ENCODE peak calls at places on chromosomes 2 and 18, in seven cellular contexts. One of them, this sample, is unnamed.

GRCh38 chr2:10923965-10924364 is 12.2 kb downstream of the KCNF1 start:
- DNase-seq in fibroblast of lung: no peak
- DNase-seq in MM.1S: no peak
- DNase-seq in HCT116: no peak
- DNase-seq in PC-3: no peak
- DNase-seq in IMR-90: no peak
- DNase-seq in endothelial cell of umbilical vein: no peak
- DNase-seq in this sample: no peak

GRCh38 chr2:216880509-216881184 is 20.8 kb upstream of the TNP1 start:
- DNase-seq in IMR-90: peak; percentile 86
- DNase-seq in MM.1S: no peak
- DNase-seq in fibroblast of lung: peak; percentile 72
- DNase-seq in PC-3: no peak
- DNase-seq in HCT116: no peak
- DNase-seq in endothelial cell of umbilical vein: no peak
- DNase-seq in this sample: no peak

GRCh38 chr2:159904565-159905281 is 106.7 kb upstream of the CD302 start:
- DNase-seq in endothelial cell of umbilical vein: peak; percentile 20
- DNase-seq in IMR-90: no peak
- DNase-seq in PC-3: no peak
- DNase-seq in HCT116: no peak
- DNase-seq in fibroblast of lung: no peak
- DNase-seq in MM.1S: peak; percentile 93
- DNase-seq in this sample: peak; percentile 91

GRCh38 chr2:113370478-113371091 is 66.9 kb upstream of the ZNG1B start:
- DNase-seq in fibroblast of lung: peak; percentile 83
- DNase-seq in IMR-90: peak; percentile 72
- DNase-seq in endothelial cell of umbilical vein: peak; percentile 61
- DNase-seq in PC-3: peak; percentile 92
- DNase-seq in MM.1S: peak; percentile 69
- DNase-seq in HCT116: peak; percentile 65
- DNase-seq in this sample: no peak

GRCh38 chr2:127551221-127551930 is 15.9 kb downstream of the MYO7B start:
- DNase-seq in PC-3: no peak
- DNase-seq in fibroblast of lung: no peak
- DNase-seq in MM.1S: no peak
- DNase-seq in HCT116: no peak
- DNase-seq in endothelial cell of umbilical vein: no peak
- DNase-seq in IMR-90: no peak
- DNase-seq in this sample: no peak

GRCh38 chr18:13513015-13513414 is 213.3 kb downstream of the FAM210A start:
- DNase-seq in MM.1S: no peak
- DNase-seq in endothelial cell of umbilical vein: no peak
- DNase-seq in PC-3: no peak
- DNase-seq in fibroblast of lung: no peak
- DNase-seq in IMR-90: no peak
- DNase-seq in HCT116: no peak
- DNase-seq in this sample: no peak

GRCh38 chr18:43571078-43571689 is 293.9 kb upstream of the SYT4 start:
- DNase-seq in fibroblast of lung: peak; percentile 67
- DNase-seq in PC-3: peak; percentile 59
- DNase-seq in MM.1S: peak; percentile 71
- DNase-seq in endothelial cell of umbilical vein: peak; percentile 65
- DNase-seq in HCT116: no peak
- DNase-seq in IMR-90: peak; percentile 47
- DNase-seq in this sample: no peak

GRCh38 chr2:218370410-218371063 is 11.5 kb upstream of the SLC11A1 start:
- DNase-seq in fibroblast of lung: peak; percentile 83
- DNase-seq in IMR-90: peak; percentile 73
- DNase-seq in MM.1S: no peak
- DNase-seq in HCT116: no peak
- DNase-seq in PC-3: no peak
- DNase-seq in endothelial cell of umbilical vein: no peak
- DNase-seq in this sample: peak; percentile 81

GRCh38 chr2:108988796-108989713 is at the start of gene EDAR:
- DNase-seq in IMR-90: no peak
- DNase-seq in MM.1S: peak; percentile 15
- DNase-seq in HCT116: peak; percentile 57
- DNase-seq in PC-3: peak; percentile 77
- DNase-seq in fibroblast of lung: peak; percentile 15
- DNase-seq in endothelial cell of umbilical vein: peak; percentile 18
- DNase-seq in this sample: no peak

GRCh38 chr18:56351911-56352502 is 286.4 kb downstream of the TXNL1 start:
- DNase-seq in fibroblast of lung: no peak
- DNase-seq in PC-3: no peak
- DNase-seq in endothelial cell of umbilical vein: no peak
- DNase-seq in MM.1S: no peak
- DNase-seq in IMR-90: peak; percentile 63
- DNase-seq in HCT116: no peak
- DNase-seq in this sample: no peak

GRCh38 chr2:134705861-134706586 is 12.8 kb downstream of the TMEM163 start:
- DNase-seq in PC-3: no peak
- DNase-seq in MM.1S: no peak
- DNase-seq in HCT116: no peak
- DNase-seq in endothelial cell of umbilical vein: no peak
- DNase-seq in fibroblast of lung: no peak
- DNase-seq in IMR-90: no peak
- DNase-seq in this sample: no peak

GRCh38 chr2:182598626-182599025 is 117.4 kb upstream of the DNAJC10 start:
- DNase-seq in MM.1S: no peak
- DNase-seq in fibroblast of lung: no peak
- DNase-seq in HCT116: no peak
- DNase-seq in endothelial cell of umbilical vein: no peak
- DNase-seq in PC-3: no peak
- DNase-seq in IMR-90: no peak
- DNase-seq in this sample: no peak

GRCh38 chr18:32355896-32356295 is 114.8 kb downstream of the GAREM1 start:
- DNase-seq in PC-3: no peak
- DNase-seq in HCT116: no peak
- DNase-seq in MM.1S: no peak
- DNase-seq in endothelial cell of umbilical vein: no peak
- DNase-seq in fibroblast of lung: peak; percentile 75
- DNase-seq in IMR-90: peak; percentile 87
- DNase-seq in this sample: no peak

GRCh38 chr2:177983183-177983788 is 89.3 kb downstream of the PDE11A start:
- DNase-seq in endothelial cell of umbilical vein: peak; percentile 53
- DNase-seq in HCT116: peak; percentile 34
- DNase-seq in MM.1S: peak; percentile 64
- DNase-seq in PC-3: peak; percentile 66
- DNase-seq in fibroblast of lung: peak; percentile 48
- DNase-seq in IMR-90: peak; percentile 71
- DNase-seq in this sample: no peak

GRCh38 chr2:84234103-84234502 is 225.0 kb downstream of the SUCLG1 start:
- DNase-seq in fibroblast of lung: no peak
- DNase-seq in PC-3: peak; percentile 45
- DNase-seq in HCT116: no peak
- DNase-seq in IMR-90: no peak
- DNase-seq in MM.1S: no peak
- DNase-seq in endothelial cell of umbilical vein: no peak
- DNase-seq in this sample: no peak

GRCh38 chr18:64717026-64717425 is 568.1 kb upstream of the LINC00305 start:
- DNase-seq in IMR-90: no peak
- DNase-seq in MM.1S: no peak
- DNase-seq in fibroblast of lung: no peak
- DNase-seq in endothelial cell of umbilical vein: no peak
- DNase-seq in PC-3: peak; percentile 90
- DNase-seq in HCT116: no peak
- DNase-seq in this sample: no peak

GRCh38 chr2:167965907-167966306 is 281.5 kb downstream of the STK39 start:
- DNase-seq in PC-3: no peak
- DNase-seq in MM.1S: no peak
- DNase-seq in endothelial cell of umbilical vein: no peak
- DNase-seq in HCT116: no peak
- DNase-seq in IMR-90: no peak
- DNase-seq in fibroblast of lung: no peak
- DNase-seq in this sample: no peak

GRCh38 chr18:10442551-10442971 is 11.9 kb upstream of the APCDD1 start:
- DNase-seq in HCT116: no peak
- DNase-seq in endothelial cell of umbilical vein: no peak
- DNase-seq in PC-3: no peak
- DNase-seq in fibroblast of lung: peak; percentile 30
- DNase-seq in IMR-90: no peak
- DNase-seq in MM.1S: no peak
- DNase-seq in this sample: no peak

GRCh38 chr18:52620926-52621439 is 281.0 kb downstream of the DCC start:
- DNase-seq in endothelial cell of umbilical vein: no peak
- DNase-seq in fibroblast of lung: no peak
- DNase-seq in PC-3: no peak
- DNase-seq in HCT116: no peak
- DNase-seq in IMR-90: no peak
- DNase-seq in MM.1S: no peak
- DNase-seq in this sample: no peak

GRCh38 chr18:78818961-78819360 is 160.7 kb upstream of the SALL3 start:
- DNase-seq in IMR-90: no peak
- DNase-seq in MM.1S: no peak
- DNase-seq in PC-3: no peak
- DNase-seq in endothelial cell of umbilical vein: no peak
- DNase-seq in HCT116: no peak
- DNase-seq in fibroblast of lung: no peak
- DNase-seq in this sample: no peak
- H3K9me3 ChIP-seq in IMR-90: peaks cover 43% of the 10 kb centered on the region
- H3K9me3 ChIP-seq in MM.1S: no peaks in the 10 kb centered on the region
- H3K9me3 ChIP-seq in PC-3: no peaks in the 10 kb centered on the region
- H3K9me3 ChIP-seq in endothelial cell of umbilical vein: no peaks in the 10 kb centered on the region
- H3K9me3 ChIP-seq in HCT116: no peaks in the 10 kb centered on the region
- H3K9me3 ChIP-seq in fibroblast of lung: no peaks in the 10 kb centered on the region
- H3K9me3 ChIP-seq in this sample: no peaks in the 10 kb centered on the region

DNA sequence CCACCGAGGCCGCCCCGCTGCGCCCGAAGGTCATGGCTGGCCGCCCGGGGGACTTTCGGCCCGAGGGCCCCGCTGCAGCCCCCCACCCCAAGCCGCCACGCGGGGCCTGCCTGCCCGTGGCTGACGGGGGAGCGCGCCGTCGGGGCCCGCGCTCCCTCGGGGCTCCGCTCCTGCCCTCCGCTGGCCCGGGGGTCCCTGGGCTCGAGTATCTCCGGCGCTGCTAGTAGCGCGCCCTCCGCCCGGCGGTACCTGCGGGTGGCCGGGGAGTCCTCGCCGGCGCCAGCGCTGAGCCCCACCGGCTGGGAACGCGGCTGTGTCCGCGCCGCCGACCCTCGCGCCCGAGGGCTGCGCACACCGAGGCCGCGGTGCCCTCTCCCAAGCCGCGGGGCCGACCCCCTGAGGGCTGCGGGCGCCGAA is 306 bp downstream of the KCNG3 start:
- DNase-seq in endothelial cell of umbilical vein: no peak
- DNase-seq in MM.1S: no peak
- DNase-seq in IMR-90: no peak
- DNase-seq in PC-3: no peak
- DNase-seq in fibroblast of lung: no peak
- DNase-seq in HCT116: no peak
- DNase-seq in this sample: peak; percentile 71
- H3K9ac ChIP-seq in endothelial cell of umbilical vein: no peak overlapping the region
- H3K9ac ChIP-seq in MM.1S: no peak overlapping the region
- H3K9ac ChIP-seq in IMR-90: no peak overlapping the region
- H3K9ac ChIP-seq in PC-3: peak overlapping the region; percentile 71
- H3K9ac ChIP-seq in fibroblast of lung: no peak overlapping the region
- H3K9ac ChIP-seq in HCT116: peak overlapping the region; percentile 69
- H3K9ac ChIP-seq in this sample: no peak overlapping the region

GRCh38 chr18:78743078-78743477 is 236.5 kb upstream of the SALL3 start:
- DNase-seq in MM.1S: no peak
- DNase-seq in PC-3: no peak
- DNase-seq in fibroblast of lung: no peak
- DNase-seq in IMR-90: no peak
- DNase-seq in endothelial cell of umbilical vein: no peak
- DNase-seq in HCT116: no peak
- DNase-seq in this sample: no peak

GRCh38 chr18:78741381-78742340 is 238.0 kb upstream of the SALL3 start:
- DNase-seq in HCT116: no peak
- DNase-seq in MM.1S: no peak
- DNase-seq in PC-3: no peak
- DNase-seq in endothelial cell of umbilical vein: no peak
- DNase-seq in IMR-90: no peak
- DNase-seq in fibroblast of lung: no peak
- DNase-seq in this sample: no peak

GRCh38 chr18:78740876-78741275 is 238.7 kb upstream of the SALL3 start:
- DNase-seq in fibroblast of lung: no peak
- DNase-seq in endothelial cell of umbilical vein: no peak
- DNase-seq in MM.1S: no peak
- DNase-seq in IMR-90: no peak
- DNase-seq in HCT116: no peak
- DNase-seq in PC-3: no peak
- DNase-seq in this sample: no peak

GRCh38 chr18:78739843-78740677 is 239.6 kb upstream of the SALL3 start:
- DNase-seq in endothelial cell of umbilical vein: no peak
- DNase-seq in PC-3: no peak
- DNase-seq in MM.1S: no peak
- DNase-seq in fibroblast of lung: no peak
- DNase-seq in HCT116: no peak
- DNase-seq in IMR-90: no peak
- DNase-seq in this sample: no peak

DNA sequence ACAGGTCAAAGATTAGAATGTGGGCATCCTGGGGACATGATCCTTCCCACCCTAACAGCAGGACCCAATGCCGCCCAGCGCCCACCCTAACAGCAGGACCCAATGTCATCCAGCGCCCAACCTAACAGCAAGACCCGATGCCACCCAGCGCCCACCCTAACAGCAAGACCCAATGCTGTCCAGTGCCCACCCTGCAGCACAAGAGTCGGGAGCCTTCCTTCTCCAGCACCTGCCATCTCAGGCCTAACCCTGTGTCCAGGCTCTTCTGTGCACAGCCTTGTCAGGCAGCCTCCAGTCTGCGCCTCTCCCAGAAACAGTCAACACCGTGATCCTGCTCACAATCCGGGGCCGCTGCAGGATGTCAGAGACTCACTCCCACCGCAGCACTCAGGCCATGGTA is 237.3 kb upstream of the SALL3 start:
- DNase-seq in endothelial cell of umbilical vein: no peak
- DNase-seq in MM.1S: no peak
- DNase-seq in IMR-90: no peak
- DNase-seq in HCT116: no peak
- DNase-seq in PC-3: no peak
- DNase-seq in fibroblast of lung: no peak
- DNase-seq in this sample: no peak
- H3K9me3 ChIP-seq in endothelial cell of umbilical vein: peaks cover 11% of the 10 kb centered on the region
- H3K9me3 ChIP-seq in MM.1S: no peaks in the 10 kb centered on the region
- H3K9me3 ChIP-seq in IMR-90: peaks cover 51% of the 10 kb centered on the region
- H3K9me3 ChIP-seq in HCT116: no peaks in the 10 kb centered on the region
- H3K9me3 ChIP-seq in PC-3: no peaks in the 10 kb centered on the region
- H3K9me3 ChIP-seq in fibroblast of lung: no peaks in the 10 kb centered on the region
- H3K9me3 ChIP-seq in this sample: no peaks in the 10 kb centered on the region

GRCh38 chr2:237685408-237685807 is 58.0 kb downstream of the LRRFIP1 start:
- DNase-seq in HCT116: no peak
- DNase-seq in MM.1S: no peak
- DNase-seq in fibroblast of lung: no peak
- DNase-seq in PC-3: peak; percentile 53
- DNase-seq in IMR-90: no peak
- DNase-seq in endothelial cell of umbilical vein: no peak
- DNase-seq in this sample: no peak

GRCh38 chr2:237688081-237688480 is 60.7 kb downstream of the LRRFIP1 start:
- DNase-seq in IMR-90: no peak
- DNase-seq in fibroblast of lung: no peak
- DNase-seq in endothelial cell of umbilical vein: no peak
- DNase-seq in MM.1S: no peak
- DNase-seq in HCT116: no peak
- DNase-seq in PC-3: no peak
- DNase-seq in this sample: no peak

GRCh38 chr2:237686659-237687136 is 59.3 kb downstream of the LRRFIP1 start:
- DNase-seq in endothelial cell of umbilical vein: peak; percentile 82
- DNase-seq in MM.1S: no peak
- DNase-seq in PC-3: no peak
- DNase-seq in HCT116: no peak
- DNase-seq in fibroblast of lung: no peak
- DNase-seq in IMR-90: peak; percentile 43
- DNase-seq in this sample: no peak

GRCh38 chr2:237689569-237690131 is 62.3 kb downstream of the LRRFIP1 start:
- DNase-seq in IMR-90: no peak
- DNase-seq in PC-3: peak; percentile 60
- DNase-seq in HCT116: no peak
- DNase-seq in endothelial cell of umbilical vein: no peak
- DNase-seq in MM.1S: no peak
- DNase-seq in fibroblast of lung: no peak
- DNase-seq in this sample: peak; percentile 82

GRCh38 chr2:237687666-237688065 is 60.3 kb downstream of the LRRFIP1 start:
- DNase-seq in IMR-90: peak; percentile 99
- DNase-seq in endothelial cell of umbilical vein: no peak
- DNase-seq in HCT116: no peak
- DNase-seq in PC-3: peak; percentile 93
- DNase-seq in fibroblast of lung: peak; percentile 100
- DNase-seq in MM.1S: no peak
- DNase-seq in this sample: peak; percentile 93
- H3K9ac ChIP-seq in IMR-90: no peak overlapping the region
- H3K9ac ChIP-seq in endothelial cell of umbilical vein: no peak overlapping the region
- H3K9ac ChIP-seq in HCT116: no peak overlapping the region
- H3K9ac ChIP-seq in PC-3: peak overlapping the region; percentile 44
- H3K9ac ChIP-seq in fibroblast of lung: no peak overlapping the region
- H3K9ac ChIP-seq in MM.1S: no peak overlapping the region
- H3K9ac ChIP-seq in this sample: no peak overlapping the region